ENCODE peak calls at places on chromosome 16, in four cellular contexts. V is fibroblast of pulmonary artery; W is CD4-positive, alpha-beta T cell; T is mesothelial cell of epicardium. J is an unnamed sample.

GRCh38 chr16:29809850-29810698 is 1.9 kb upstream of the PRRT2 start:
- DNase-seq in V (no peak), W (no peak), T (no peak), J (no peak)

GRCh38 chr16:76277099-76278030 is at the start of gene CNTNAP4:
- DNase-seq in V (no peak), W (no peak), T (no peak), J (no peak)

GRCh38 chr16:14132696-14133048 is 61.6 kb downstream of the MRTFB start:
- DNase-seq in V (no peak), W (no peak), T (no peak), J (no peak)

GRCh38 chr16:67811899-67812298 is 5.2 kb downstream of the TSNAXIP1 start:
- DNase-seq in V (no peak), W (no peak), T (no peak), J (no peak)

GRCh38 chr16:31477220-31478216 is 5.4 kb upstream of the SLC5A2 start:
- DNase-seq in V (no peak), W (no peak), T (no peak), J (no peak)

GRCh38 chr16:87780385-87780989 is 14.7 kb upstream of the KLHDC4 start:
- DNase-seq in V (peak; percentile 74), W (peak; percentile 36), T (no peak), J (no peak)

GRCh38 chr16:29971304-29971703 is 2.4 kb upstream of the TAOK2 start:
- DNase-seq in V (no peak), W (no peak), T (no peak), J (no peak)

GRCh38 chr16:15051387-15051951 is 4.4 kb downstream of the NTAN1 start:
- DNase-seq in V (no peak), W (no peak), T (no peak), J (no peak)

GRCh38 chr16:23595951-23596720 is at the start of gene NDUFAB1:
- DNase-seq in V (peak; percentile 85), W (peak; percentile 81), T (peak; percentile 96), J (peak; percentile 97)

GRCh38 chr16:17238285-17239028 is 232.3 kb downstream of the XYLT1 start:
- DNase-seq in V (no peak), W (no peak), T (no peak), J (no peak)

GRCh38 chr16:77557385-77557784 is 122.6 kb upstream of the ADAMTS18 start:
- DNase-seq in V (no peak), W (no peak), T (no peak), J (no peak)

GRCh38 chr16:48054881-48055601 is 100.8 kb downstream of the ABCC12 start:
- DNase-seq in V (peak; percentile 77), W (no peak), T (peak; percentile 47), J (no peak)

GRCh38 chr16:1612320-1613111 is at the start of gene CRAMP1:
- DNase-seq in V (no peak), W (peak; percentile 12), T (no peak), J (no peak)

GRCh38 chr16:46731691-46732555 is 16.2 kb downstream of the MYLK3 start:
- DNase-seq in V (peak; percentile 65), W (no peak), T (no peak), J (no peak)

GRCh38 chr16:71865173-71865863 is 18.7 kb downstream of the ZNF821 start:
- DNase-seq in V (no peak), W (no peak), T (no peak), J (no peak)

GRCh38 chr16:84643180-84643583 is 5.1 kb upstream of the KLHL36 start:
- DNase-seq in V (peak; percentile 93), W (no peak), T (no peak), J (no peak)

GRCh38 chr16:30570621-30571443 is 682 bp downstream of the ZNF688 start:
- DNase-seq in V (peak; percentile 50), W (no peak), T (peak; percentile 55), J (no peak)

GRCh38 chr16:68349838-68350410 is 39.1 kb downstream of the PRMT7 start:
- DNase-seq in V (no peak), W (no peak), T (no peak), J (no peak)

GRCh38 chr16:85583491-85584181 is 29.5 kb upstream of the GSE1 start:
- DNase-seq in V (peak; percentile 69), W (no peak), T (no peak), J (no peak)

GRCh38 chr16:22014271-22014873 is 6.5 kb downstream of the MOSMO start:
- DNase-seq in V (no peak), W (no peak), T (no peak), J (no peak)

GRCh38 chr16:35523991-35524390 is 2064.6 kb downstream of the TP53TG3F start:
- DNase-seq in V (no peak), W (no peak), T (no peak), J (no peak)

GRCh38 chr16:2256531-2257140 is 5.2 kb upstream of the ECI1 start:
- DNase-seq in V (no peak), W (no peak), T (no peak), J (no peak)

GRCh38 chr16:87951550-87952538 is 610 bp downstream of the BANP start:
- DNase-seq in V (no peak), W (peak; percentile 21), T (no peak), J (no peak)

GRCh38 chr16:46555981-46556380 is 65.2 kb downstream of the SHCBP1 start:
- DNase-seq in V (no peak), W (no peak), T (no peak), J (no peak)

GRCh38 chr16:6016530-6017184 is 919.1 kb upstream of the EEF2KMT start:
- DNase-seq in V (peak; percentile 4), W (no peak), T (no peak), J (no peak)
- TF ChIP-seq CTCF in V (no peak), W (no peak), T (peak; percentile 44), J (peak; percentile 21)

GRCh38 chr16:76535-77272 is 1.3 kb upstream of the MPG start:
- DNase-seq in V (peak; percentile 84), W (no peak), T (no peak), J (no peak)
- TF ChIP-seq CTCF in V (no peak), W (no peak), T (no peak), J (no peak)

GRCh38 chr16:58448890-58449289 is 51.1 kb upstream of the NDRG4 start:
- DNase-seq in V (no peak), W (no peak), T (no peak), J (no peak)

GRCh38 chr16:58440094-58440493 is 47.8 kb downstream of the GINS3 start:
- DNase-seq in V (no peak), W (no peak), T (no peak), J (no peak)

GRCh38 chr16:58444265-58444664 is 52.0 kb downstream of the GINS3 start:
- DNase-seq in V (no peak), W (no peak), T (no peak), J (no peak)

GRCh38 chr16:58442547-58442946 is 50.3 kb downstream of the GINS3 start:
- DNase-seq in V (no peak), W (no peak), T (no peak), J (no peak)

GRCh38 chr16:58443783-58444182 is 51.5 kb downstream of the GINS3 start:
- DNase-seq in V (no peak), W (no peak), T (no peak), J (no peak)
- TF ChIP-seq CTCF in V (no peak), W (no peak), T (no peak), J (no peak)

GRCh38 chr16:57723170-57723569 is 12.4 kb upstream of the KATNB1 start:
- DNase-seq in V (peak; percentile 25), W (no peak), T (no peak), J (no peak)
- TF ChIP-seq CTCF in V (peak; percentile 33), W (no peak), T (peak; percentile 33), J (peak; percentile 43)

GRCh38 chr16:64736887-64737286 is 385.0 kb downstream of the CDH11 start:
- DNase-seq in V (no peak), W (no peak), T (no peak), J (no peak)
- TF ChIP-seq CTCF in V (no peak), W (no peak), T (no peak), J (no peak)

DNA sequence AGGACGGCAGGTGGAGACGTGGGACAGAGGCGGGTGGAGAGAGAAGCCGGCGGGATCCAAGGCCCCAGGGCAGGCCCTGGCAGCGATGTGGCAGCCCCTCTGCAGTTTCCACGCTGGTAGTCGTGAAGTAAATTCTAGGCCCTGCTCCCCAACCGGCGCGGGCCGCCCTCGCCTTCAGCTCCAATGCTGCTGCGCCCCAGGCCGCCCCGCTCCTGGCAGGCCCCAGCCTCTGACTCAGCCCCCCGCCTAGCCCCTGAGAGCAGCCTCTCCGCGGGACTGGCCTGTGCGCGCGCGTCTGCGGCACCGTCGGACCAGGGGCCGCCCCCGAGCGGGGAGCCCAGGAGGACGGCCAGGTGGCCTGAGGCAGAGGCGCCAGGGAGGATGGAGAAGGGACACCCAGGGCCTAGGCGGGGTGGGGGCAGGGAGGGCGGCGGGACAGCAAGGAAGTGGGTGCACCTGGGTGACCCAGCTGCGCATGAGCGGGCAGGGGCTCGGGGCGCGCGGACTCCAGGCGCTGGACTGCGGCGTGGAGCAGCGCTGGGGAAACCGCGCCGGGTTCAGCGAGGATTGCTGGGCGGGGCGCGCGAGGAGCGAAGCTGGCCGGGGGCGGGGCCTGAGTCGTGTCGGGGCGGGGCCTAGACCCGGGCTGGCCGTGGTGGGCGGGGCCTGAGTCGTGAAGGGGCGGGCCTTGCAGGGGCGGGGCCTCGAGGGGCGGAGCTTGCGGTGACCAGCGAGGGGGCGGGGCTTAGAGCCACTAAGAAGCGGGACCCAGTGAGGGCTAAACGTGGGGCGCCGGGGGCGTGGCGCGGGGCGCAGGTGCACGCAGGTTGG is 29.6 kb downstream of the ZNF778 start:
- DNase-seq in V (peak; percentile 88), W (peak; percentile 92), T (peak; percentile 98), J (peak; percentile 99)
- TF ChIP-seq CTCF in V (no peak), W (no peak), T (no peak), J (peak; percentile 16)